ENCODE peak calls at places on chromosome 5, in four cellular contexts. K is SK-N-SH, Z is fibroblast of lung, M is GM06990. Q is an unnamed sample.

GRCh38 chr5:65871182-65871581 is 55.2 kb upstream of the ERBIN start:
- DNase-seq in K (no peak), Z (peak; percentile 88), M (no peak), Q (no peak)

GRCh38 chr5:1008451-1009358 is at the start of gene NKD2:
- DNase-seq in K (peak; percentile 93), M (peak; percentile 37), Z (no peak), Q (peak; percentile 79)

GRCh38 chr5:175922192-175922885 is 45.8 kb downstream of the THOC3 start:
- DNase-seq in K (no peak), Z (peak; percentile 96), M (no peak), Q (no peak)

GRCh38 chr5:77991084-77991483 is 214.9 kb upstream of the TBCA start:
- DNase-seq in Z (no peak), M (no peak), K (no peak), Q (no peak)

GRCh38 chr5:144284036-144284435 is 113.4 kb downstream of the KCTD16 start:
- DNase-seq in Z (no peak), M (no peak), K (no peak), Q (no peak)

GRCh38 chr5:88952996-88953643 is 70.1 kb upstream of the MEF2C start:
- DNase-seq in Z (no peak), M (no peak), K (no peak), Q (no peak)

GRCh38 chr5:126972062-126972895 is 58.1 kb downstream of the MARCHF3 start:
- DNase-seq in M (peak; percentile 56), K (no peak), Z (no peak), Q (no peak)

GRCh38 chr5:6134281-6134680 is 244.1 kb downstream of the MED10 start:
- DNase-seq in M (no peak), K (no peak), Z (no peak), Q (no peak)

GRCh38 chr5:68273717-68274409 is 58.3 kb downstream of the PIK3R1 start:
- DNase-seq in K (no peak), Z (no peak), M (no peak), Q (no peak)

GRCh38 chr5:53423724-53424123 is 56.7 kb upstream of the FST start:
- DNase-seq in K (no peak), M (no peak), Z (peak; percentile 55), Q (no peak)

GRCh38 chr5:153965102-153965645 is 73.5 kb downstream of the FAM114A2 start:
- DNase-seq in M (no peak), Z (peak; percentile 32), K (peak; percentile 77), Q (peak; percentile 72)

GRCh38 chr5:135714126-135714894 is 120.2 kb upstream of the SLC25A48 start:
- DNase-seq in M (no peak), Z (peak; percentile 32), K (no peak), Q (no peak)

GRCh38 chr5:178307266-178308045 is 74.9 kb upstream of the PHYKPL start:
- DNase-seq in K (no peak), M (no peak), Z (no peak), Q (peak; percentile 20)

GRCh38 chr5:80152778-80153177 is 103.1 kb downstream of the SERINC5 start:
- DNase-seq in Z (no peak), K (no peak), M (no peak), Q (no peak)

GRCh38 chr5:124867064-124867707 is 120.7 kb upstream of the ZNF608 start:
- DNase-seq in M (no peak), Z (peak; percentile 94), K (no peak), Q (no peak)

GRCh38 chr5:14574891-14575496 is 6.6 kb upstream of the OTULINL start:
- DNase-seq in K (no peak), Z (no peak), M (no peak), Q (no peak)

GRCh38 chr5:1341863-1342262 is 3.0 kb downstream of the CLPTM1L start:
- DNase-seq in K (no peak), M (peak; percentile 65), Z (no peak), Q (no peak)

GRCh38 chr5:178419196-178419595 is 171.0 kb downstream of the COL23A1 start:
- DNase-seq in M (no peak), Z (no peak), K (peak; percentile 23), Q (no peak)

GRCh38 chr5:8843766-8844165 is 702.1 kb downstream of the SEMA5A start:
- DNase-seq in M (no peak), K (no peak), Z (peak; percentile 84), Q (peak; percentile 62)

GRCh38 chr5:170151105-170151831 is 45.6 kb downstream of the FOXI1 start:
- DNase-seq in Z (peak; percentile 90), M (peak; percentile 30), K (no peak), Q (no peak)

GRCh38 chr5:73955447-73955846 is 329.5 kb downstream of the ARHGEF28 start:
- DNase-seq in M (no peak), K (no peak), Z (peak; percentile 42), Q (no peak)

GRCh38 chr5:73448451-73449136 is at the start of gene FOXD1:
- DNase-seq in M (peak; percentile 49), Z (peak; percentile 98), K (peak; percentile 80), Q (peak; percentile 84)

GRCh38 chr5:10310073-10310779 is 2.5 kb upstream of the CMBL start:
- DNase-seq in M (no peak), Z (peak; percentile 68), K (no peak), Q (no peak)

GRCh38 chr5:179978792-179979191 is 71.1 kb upstream of the TBC1D9B start:
- DNase-seq in K (no peak), Z (no peak), M (no peak), Q (no peak)

GRCh38 chr5:153504726-153505125 is 14.3 kb downstream of the GRIA1 start:
- DNase-seq in M (no peak), Z (no peak), K (no peak), Q (no peak)

GRCh38 chr5:142239394-142240159 is 85.2 kb downstream of the SPRY4 start:
- DNase-seq in K (no peak), Z (no peak), M (no peak), Q (no peak)

GRCh38 chr5:74140409-74140808 is 500.1 kb downstream of the ENC1 start:
- DNase-seq in K (no peak), M (no peak), Z (peak; percentile 3), Q (no peak)

GRCh38 chr5:16464664-16465543 is 696 bp downstream of the ZNF622 start:
- DNase-seq in Z (peak; percentile 41), K (no peak), M (peak; percentile 27), Q (peak; percentile 42)

GRCh38 chr5:173529861-173530260 is 86.6 kb downstream of the BOD1 start:
- DNase-seq in Z (no peak), K (no peak), M (no peak), Q (no peak)
- TF ChIP-seq CTCF in Z (no peak), K (no peak), M (no peak), Q (no peak)

GRCh38 chr5:42654645-42655044 is 102.0 kb upstream of the CCDC152 start:
- DNase-seq in K (no peak), Z (no peak), M (no peak), Q (no peak)

GRCh38 chr5:42653705-42654104 is 102.9 kb upstream of the CCDC152 start:
- DNase-seq in K (no peak), Z (no peak), M (no peak), Q (no peak)

GRCh38 chr5:42655982-42656660 is 100.5 kb upstream of the CCDC152 start:
- DNase-seq in M (no peak), K (no peak), Z (peak; percentile 23), Q (no peak)

GRCh38 chr5:42656661-42657035 is 100.0 kb upstream of the CCDC152 start:
- DNase-seq in M (no peak), Z (no peak), K (no peak), Q (no peak)
- TF ChIP-seq CTCF in M (no peak), Z (no peak), K (peak; percentile 38), Q (no peak)

DNA sequence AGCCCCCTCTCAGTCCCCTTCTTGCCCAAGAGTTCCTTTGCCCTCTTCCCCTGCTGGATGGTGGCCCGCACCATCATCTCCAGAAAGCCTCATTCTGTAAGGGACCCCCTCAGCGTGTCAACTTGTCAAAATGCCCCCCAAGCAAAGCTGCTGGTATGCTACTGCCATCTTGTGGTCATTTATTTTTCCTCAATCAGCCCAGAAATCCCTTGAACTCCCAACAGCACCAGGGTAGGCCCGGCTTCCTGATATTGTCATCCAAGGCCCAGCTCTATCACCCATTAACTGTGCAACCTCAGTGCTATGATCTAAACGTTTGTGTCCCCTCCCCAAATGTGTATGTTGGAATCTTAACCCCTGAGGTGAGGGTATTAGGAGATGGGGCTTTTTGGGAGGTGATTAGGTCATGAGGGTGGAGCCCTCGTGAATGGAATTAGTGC is 53.2 kb upstream of the FBXW11 start:
- DNase-seq in K (peak; percentile 56), M (no peak), Z (no peak), Q (no peak)
- TF ChIP-seq CTCF in K (peak; percentile 69), M (peak; percentile 58), Z (peak; percentile 56), Q (peak; percentile 59)

DNA sequence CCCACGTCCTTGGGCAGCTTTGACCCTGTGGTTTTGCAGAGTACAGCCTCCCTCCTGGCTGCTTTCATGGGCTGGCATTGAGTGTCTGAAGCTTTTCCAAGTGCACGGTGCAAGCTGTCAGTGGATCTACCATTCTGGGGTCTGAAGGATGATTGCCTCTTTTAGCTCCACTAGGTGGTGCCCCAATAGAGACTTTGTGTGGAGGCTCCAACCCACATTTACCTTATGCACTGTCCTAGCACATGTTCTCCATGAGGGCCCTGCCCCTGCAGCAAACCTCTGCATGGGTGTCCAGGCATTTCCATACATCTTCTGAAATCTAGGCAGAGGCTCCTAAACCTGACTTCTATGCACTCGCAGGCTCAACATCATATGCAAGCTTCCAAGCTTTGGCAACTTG is 644.2 kb upstream of the CDH9 start:
- DNase-seq in K (no peak), M (no peak), Z (no peak), Q (no peak)
- TF ChIP-seq CTCF in K (peak; percentile 47), M (no peak), Z (no peak), Q (no peak)

GRCh38 chr5:137641148-137641547 is 94.7 kb downstream of the KLHL3 start:
- DNase-seq in M (no peak), K (no peak), Z (peak; percentile 67), Q (no peak)

GRCh38 chr5:137636846-137637515 is 98.9 kb downstream of the KLHL3 start:
- DNase-seq in M (no peak), Z (no peak), K (no peak), Q (no peak)

GRCh38 chr5:137638841-137639240 is 97.0 kb downstream of the KLHL3 start:
- DNase-seq in Z (no peak), K (no peak), M (no peak), Q (no peak)

GRCh38 chr5:137642091-137642490 is 93.8 kb downstream of the KLHL3 start:
- DNase-seq in Z (no peak), K (no peak), M (no peak), Q (no peak)

DNA sequence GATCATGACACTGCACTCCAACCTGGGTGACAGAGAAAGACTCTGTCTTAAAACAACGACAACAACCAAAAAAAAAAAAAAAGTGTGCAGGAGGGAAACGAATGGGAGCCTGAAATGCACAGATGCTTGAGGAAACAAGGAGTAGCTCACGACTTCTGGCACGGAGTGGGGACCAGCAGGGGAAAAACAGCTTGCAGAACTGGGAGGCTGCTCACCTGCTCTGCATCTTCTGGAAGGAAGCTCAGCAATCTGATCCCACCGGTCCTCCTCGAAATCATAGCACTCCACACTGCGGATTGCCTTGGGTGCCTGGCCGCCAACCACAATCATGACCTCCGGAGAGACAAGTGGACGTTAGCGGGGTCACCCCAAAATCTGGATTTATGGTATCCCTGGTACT is 96.2 kb downstream of the KLHL3 start:
- DNase-seq in Z (no peak), K (no peak), M (no peak), Q (no peak)
- TF ChIP-seq CTCF in Z (no peak), K (no peak), M (no peak), Q (no peak)

GRCh38 chr5:115842952-115843351 is 1.2 kb downstream of the AP3S1 start:
- DNase-seq in K (no peak), Z (peak; percentile 11), M (no peak), Q (no peak)
- TF ChIP-seq CTCF in K (no peak), Z (no peak), M (no peak), Q (no peak)

GRCh38 chr5:82635561-82636288 is 357.6 kb upstream of the RPS23 start:
- DNase-seq in K (no peak), M (no peak), Z (peak; percentile 99), Q (no peak)
- TF ChIP-seq CTCF in K (no peak), M (no peak), Z (no peak), Q (no peak)